ENCODE peak calls at places on chromosomes 6 and 20, in seven cellular contexts. I is heart left ventricle, E is neural crest cell, M is IMR-90, R is GM20000, O is foreskin fibroblast, K is GM13977. N is an unnamed sample.
A peak's percentile ranks its signal among the peaks of the same experiment; 100 is the strongest.

GRCh38 chr6:16712250-16712930 is 48.9 kb downstream of the ATXN1 start:
- DNase-seq in I (no peak), E (no peak), M (no peak), R (no peak), O (no peak), K (peak; percentile 33), N (no peak)

GRCh38 chr6:99288668-99289067 is 60.8 kb downstream of the FAXC start:
- DNase-seq in I (no peak), E (no peak), M (no peak), R (no peak), O (no peak), K (no peak), N (no peak)

GRCh38 chr6:146029573-146030184 is 817 bp downstream of the GRM1 start:
- DNase-seq in I (no peak), E (no peak), M (no peak), R (no peak), O (no peak), K (no peak), N (no peak)

GRCh38 chr6:56724455-56724854 is 81.8 kb upstream of the DST start:
- DNase-seq in I (no peak), E (no peak), M (peak; percentile 76), R (no peak), O (peak; percentile 45), K (no peak), N (no peak)

GRCh38 chr6:140183881-140184280 is 809.4 kb upstream of the CITED2 start:
- DNase-seq in I (no peak), E (no peak), M (peak; percentile 14), R (no peak), O (peak; percentile 68), K (no peak), N (no peak)

GRCh38 chr6:12324741-12325140 is 34.6 kb downstream of the EDN1 start:
- DNase-seq in I (no peak), E (no peak), M (no peak), R (no peak), O (no peak), K (no peak), N (no peak)

GRCh38 chr20:42979720-42980119 is 210.0 kb downstream of the PTPRT start:
- DNase-seq in I (no peak), E (no peak), M (no peak), R (no peak), O (no peak), K (no peak), N (no peak)

GRCh38 chr6:107621216-107621940 is 131.5 kb downstream of the SOBP start:
- DNase-seq in I (no peak), E (no peak), M (no peak), R (no peak), O (no peak), K (no peak), N (no peak)

GRCh38 chr20:34639755-34640222 is 37.1 kb downstream of the PIGU start:
- DNase-seq in I (no peak), E (no peak), M (no peak), R (no peak), O (no peak), K (no peak), N (no peak)

GRCh38 chr6:21078497-21078896 is 515.1 kb upstream of the SOX4 start:
- DNase-seq in I (no peak), E (no peak), M (no peak), R (no peak), O (no peak), K (no peak), N (no peak)

GRCh38 chr6:3724451-3725144 is 26.9 kb downstream of the PXDC1 start:
- DNase-seq in I (peak; percentile 49), E (no peak), M (no peak), R (no peak), O (peak; percentile 76), K (no peak), N (no peak)

GRCh38 chr6:11702796-11703130 is 75.8 kb downstream of the ADTRP start:
- DNase-seq in I (no peak), E (no peak), M (no peak), R (no peak), O (no peak), K (no peak), N (no peak)

GRCh38 chr6:89520730-89521129 is 87.8 kb downstream of the ANKRD6 start:
- DNase-seq in I (no peak), E (no peak), M (no peak), R (no peak), O (no peak), K (no peak), N (no peak)

GRCh38 chr20:4957939-4958362 is 43.4 kb downstream of the SLC23A2 start:
- DNase-seq in I (no peak), E (no peak), M (peak; percentile 52), R (no peak), O (peak; percentile 18), K (no peak), N (peak; percentile 22)

GRCh38 chr20:42697962-42698361 is 491.7 kb downstream of the PTPRT start:
- DNase-seq in I (no peak), E (no peak), M (no peak), R (no peak), O (no peak), K (no peak), N (no peak)

GRCh38 chr6:36024154-36024760 is at the start of gene SLC26A8:
- DNase-seq in I (no peak), E (no peak), M (no peak), R (no peak), O (no peak), K (no peak), N (peak; percentile 16)

GRCh38 chr20:54161008-54161820 is 12.6 kb downstream of the CYP24A1 start:
- DNase-seq in I (no peak), E (no peak), M (no peak), R (no peak), O (no peak), K (no peak), N (no peak)

GRCh38 chr20:45828589-45828988 is 1.5 kb upstream of the TNNC2 start:
- DNase-seq in I (no peak), E (no peak), M (no peak), R (no peak), O (no peak), K (no peak), N (no peak)

GRCh38 chr20:45449528-45449927 is 20.0 kb upstream of the WFDC2 start:
- DNase-seq in I (no peak), E (no peak), M (no peak), R (no peak), O (no peak), K (no peak), N (no peak)

GRCh38 chr6:142331075-142331551 is 29.3 kb downstream of the ADGRG6 start:
- DNase-seq in I (no peak), E (peak; percentile 20), M (peak; percentile 84), R (no peak), O (peak; percentile 2), K (no peak), N (no peak)

GRCh38 chr6:35203152-35203670 is 10.5 kb upstream of the SCUBE3 start:
- DNase-seq in I (no peak), E (no peak), M (no peak), R (no peak), O (no peak), K (no peak), N (no peak)

GRCh38 chr20:10508468-10509251 is 73.6 kb downstream of the SLX4IP start:
- DNase-seq in I (no peak), E (no peak), M (peak; percentile 70), R (no peak), O (peak; percentile 70), K (no peak), N (no peak)

GRCh38 chr6:150720774-150721233 is 121.1 kb downstream of the PLEKHG1 start:
- DNase-seq in I (no peak), E (peak; percentile 37), M (no peak), R (peak; percentile 72), O (no peak), K (peak; percentile 81), N (no peak)
- TF ChIP-seq CTCF in I (no peak), E (peak; percentile 54), M (no peak), R (no peak), O (no peak), K (no peak), N (no peak)

GRCh38 chr20:63356931-63357879 is 3.9 kb downstream of the CHRNA4 start:
- DNase-seq in I (no peak), E (no peak), M (no peak), R (no peak), O (no peak), K (no peak), N (no peak)

GRCh38 chr20:63356511-63356910 is 4.6 kb downstream of the CHRNA4 start:
- DNase-seq in I (no peak), E (no peak), M (no peak), R (no peak), O (no peak), K (no peak), N (no peak)

GRCh38 chr20:63355781-63356295 is 5.3 kb downstream of the CHRNA4 start:
- DNase-seq in I (no peak), E (no peak), M (no peak), R (no peak), O (no peak), K (no peak), N (no peak)

GRCh38 chr20:63352811-63353221 is 8.3 kb downstream of the CHRNA4 start:
- DNase-seq in I (no peak), E (no peak), M (no peak), R (no peak), O (no peak), K (no peak), N (no peak)

GRCh38 chr20:63354636-63355385 is 6.3 kb downstream of the CHRNA4 start:
- DNase-seq in I (no peak), E (no peak), M (no peak), R (no peak), O (no peak), K (no peak), N (no peak)
- TF ChIP-seq CTCF in I (no peak), E (no peak), M (no peak), R (no peak), O (no peak), K (no peak), N (no peak)

GRCh38 chr20:953742-954141 is 37.6 kb upstream of the ANGPT4 start:
- DNase-seq in I (no peak), E (no peak), M (no peak), R (no peak), O (peak; percentile 46), K (no peak), N (no peak)
- TF ChIP-seq CTCF in I (peak; percentile 27), E (peak; percentile 40), M (peak; percentile 41), R (no peak), O (no peak), K (no peak), N (no peak)

DNA sequence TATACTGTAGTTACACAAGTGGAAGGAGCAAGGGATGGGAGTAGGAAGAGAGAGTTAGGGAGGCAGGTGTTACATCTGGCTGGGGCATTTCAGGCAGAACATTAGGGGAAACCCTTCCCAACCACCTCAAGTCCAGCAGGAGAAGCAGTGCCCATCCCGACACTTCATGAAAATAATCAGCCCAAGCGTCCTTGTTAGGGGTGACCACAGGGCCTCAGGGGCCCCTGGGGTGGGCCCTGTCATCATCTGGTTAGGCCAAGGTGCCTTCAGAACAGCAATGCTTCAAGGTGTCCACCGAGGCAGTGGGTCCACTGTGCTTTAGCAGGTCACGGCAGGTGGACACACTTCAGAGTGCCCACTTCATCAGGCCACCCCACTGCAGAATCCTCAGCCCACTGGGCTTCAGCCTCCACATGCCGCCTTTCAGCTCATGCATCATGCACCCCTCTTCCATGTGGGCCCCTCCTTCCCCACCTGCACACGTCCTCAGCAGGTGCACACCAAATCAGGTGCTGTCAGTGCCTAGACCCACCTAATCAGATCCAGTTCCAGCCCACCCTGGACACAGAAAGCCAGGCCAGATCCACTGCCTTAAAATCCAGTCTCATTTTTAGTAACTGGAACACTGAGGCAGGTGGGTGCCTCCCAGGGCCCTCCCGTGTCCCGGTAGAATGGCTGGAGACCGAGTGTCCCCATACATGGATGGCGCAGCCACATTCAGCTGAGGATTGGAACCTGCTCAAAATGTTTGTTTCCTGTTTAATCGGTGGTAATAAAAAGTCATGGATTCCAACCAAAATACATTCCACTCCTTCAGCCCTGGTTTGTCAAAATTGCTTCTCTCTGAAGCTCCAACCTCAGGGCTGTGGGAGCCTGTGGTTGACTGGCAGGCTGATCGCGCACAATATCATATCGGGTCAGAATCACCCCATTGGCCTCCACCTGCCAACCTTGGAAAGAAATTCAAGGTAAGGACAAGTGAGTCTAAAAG is 99.5 kb downstream of the ANKRD60 start:
- DNase-seq in I (no peak), E (no peak), M (no peak), R (no peak), O (no peak), K (no peak), N (no peak)
- TF ChIP-seq CTCF in I (no peak), E (no peak), M (no peak), R (no peak), O (no peak), K (no peak), N (no peak)